ENCODE peak calls at places on chromosomes 13 and 19, in six cellular contexts. One of them, this sample, is unnamed.

GRCh38 chr13:43662976-43663375 is 123.8 kb downstream of the ENOX1 start:
- DNase-seq in K562: no peak
- DNase-seq in H1: no peak
- DNase-seq in HCT116: no peak
- DNase-seq in HepG2: no peak
- DNase-seq in GM12878: no peak
- DNase-seq in this sample: no peak

GRCh38 chr19:33512021-33512420 is 9.6 kb downstream of the PEPD start:
- DNase-seq in K562: no peak
- DNase-seq in H1: no peak
- DNase-seq in HCT116: no peak
- DNase-seq in HepG2: no peak
- DNase-seq in GM12878: no peak
- DNase-seq in this sample: no peak

GRCh38 chr19:36060430-36060829 is 5.7 kb downstream of the WDR62 start:
- DNase-seq in K562: peak
- DNase-seq in H1: no peak
- DNase-seq in HCT116: no peak
- DNase-seq in HepG2: no peak
- DNase-seq in GM12878: no peak
- DNase-seq in this sample: no peak

GRCh38 chr19:56133858-56134654 is 7.0 kb upstream of the ZNF444 start:
- DNase-seq in K562: no peak
- DNase-seq in H1: no peak
- DNase-seq in HCT116: no peak
- DNase-seq in HepG2: no peak
- DNase-seq in GM12878: no peak
- DNase-seq in this sample: no peak

GRCh38 chr19:45780448-45781281 is 1.6 kb downstream of the DMPK start:
- DNase-seq in K562: no peak
- DNase-seq in H1: no peak
- DNase-seq in HCT116: no peak
- DNase-seq in HepG2: peak
- DNase-seq in GM12878: no peak
- DNase-seq in this sample: no peak

GRCh38 chr19:43699506-43700367 is 16.1 kb upstream of the IRGC start:
- DNase-seq in K562: no peak
- DNase-seq in H1: peak
- DNase-seq in HCT116: no peak
- DNase-seq in HepG2: no peak
- DNase-seq in GM12878: no peak
- DNase-seq in this sample: peak

GRCh38 chr13:110836600-110836903 is 78.3 kb downstream of the ANKRD10 start:
- DNase-seq in K562: no peak
- DNase-seq in H1: no peak
- DNase-seq in HCT116: no peak
- DNase-seq in HepG2: no peak
- DNase-seq in GM12878: no peak
- DNase-seq in this sample: no peak

GRCh38 chr13:44578064-44578394 is 1.9 kb upstream of the TSC22D1 start:
- DNase-seq in K562: no peak
- DNase-seq in H1: no peak
- DNase-seq in HCT116: no peak
- DNase-seq in HepG2: no peak
- DNase-seq in GM12878: no peak
- DNase-seq in this sample: peak

GRCh38 chr13:19862511-19863313 is 737 bp downstream of the ZMYM5 start:
- DNase-seq in K562: peak
- DNase-seq in H1: no peak
- DNase-seq in HCT116: no peak
- DNase-seq in HepG2: no peak
- DNase-seq in GM12878: no peak
- DNase-seq in this sample: peak

GRCh38 chr19:57559008-57559403 is 657 bp downstream of the ZNF550 start:
- DNase-seq in K562: peak
- DNase-seq in H1: no peak
- DNase-seq in HCT116: no peak
- DNase-seq in HepG2: peak
- DNase-seq in GM12878: no peak
- DNase-seq in this sample: no peak

GRCh38 chr19:45772130-45772880 is 3.3 kb upstream of the SIX5 start:
- DNase-seq in K562: no peak
- DNase-seq in H1: no peak
- DNase-seq in HCT116: no peak
- DNase-seq in HepG2: no peak
- DNase-seq in GM12878: no peak
- DNase-seq in this sample: no peak

GRCh38 chr19:41863209-41863931 is 3.3 kb downstream of the RPS19 start:
- DNase-seq in K562: no peak
- DNase-seq in H1: no peak
- DNase-seq in HCT116: no peak
- DNase-seq in HepG2: no peak
- DNase-seq in GM12878: no peak
- DNase-seq in this sample: no peak

GRCh38 chr13:44198826-44199225 is 174.8 kb upstream of the SERP2 start:
- DNase-seq in K562: no peak
- DNase-seq in H1: no peak
- DNase-seq in HCT116: no peak
- DNase-seq in HepG2: no peak
- DNase-seq in GM12878: no peak
- DNase-seq in this sample: no peak

GRCh38 chr13:31807090-31807541 is 67.8 kb downstream of the RXFP2 start:
- DNase-seq in K562: no peak
- DNase-seq in H1: no peak
- DNase-seq in HCT116: no peak
- DNase-seq in HepG2: no peak
- DNase-seq in GM12878: no peak
- DNase-seq in this sample: no peak

GRCh38 chr19:7910321-7911161 is 4.1 kb upstream of the TGFBR3L start:
- DNase-seq in K562: no peak
- DNase-seq in H1: no peak
- DNase-seq in HCT116: no peak
- DNase-seq in HepG2: no peak
- DNase-seq in GM12878: no peak
- DNase-seq in this sample: no peak

GRCh38 chr13:72304121-72304745 is 423.2 kb downstream of the MZT1 start:
- DNase-seq in K562: no peak
- DNase-seq in H1: no peak
- DNase-seq in HCT116: no peak
- DNase-seq in HepG2: no peak
- DNase-seq in GM12878: no peak
- DNase-seq in this sample: no peak

GRCh38 chr13:39895254-39895653 is 239.8 kb downstream of the COG6 start:
- DNase-seq in K562: no peak
- DNase-seq in H1: no peak
- DNase-seq in HCT116: no peak
- DNase-seq in HepG2: no peak
- DNase-seq in GM12878: no peak
- DNase-seq in this sample: no peak

GRCh38 chr19:53782698-53783097 is 41.4 kb downstream of the NLRP12 start:
- DNase-seq in K562: no peak
- DNase-seq in H1: no peak
- DNase-seq in HCT116: no peak
- DNase-seq in HepG2: no peak
- DNase-seq in GM12878: no peak
- DNase-seq in this sample: peak

GRCh38 chr13:112974676-112975075 is 5.7 kb downstream of the MCF2L start:
- DNase-seq in K562: no peak
- DNase-seq in H1: no peak
- DNase-seq in HCT116: no peak
- DNase-seq in HepG2: no peak
- DNase-seq in GM12878: no peak
- DNase-seq in this sample: no peak

GRCh38 chr13:20114066-20114465 is 46.8 kb downstream of the GJA3 start:
- DNase-seq in K562: no peak
- DNase-seq in H1: no peak
- DNase-seq in HCT116: no peak
- DNase-seq in HepG2: peak
- DNase-seq in GM12878: no peak
- DNase-seq in this sample: no peak

GRCh38 chr19:13060964-13061927 is 41.4 kb downstream of the LYL1 start:
- DNase-seq in K562: peak
- DNase-seq in H1: no peak
- DNase-seq in HCT116: peak
- DNase-seq in HepG2: peak
- DNase-seq in GM12878: peak
- DNase-seq in this sample: peak

GRCh38 chr13:106529415-106530208 is 5.8 kb downstream of the EFNB2 start:
- DNase-seq in K562: no peak
- DNase-seq in H1: no peak
- DNase-seq in HCT116: no peak
- DNase-seq in HepG2: no peak
- DNase-seq in GM12878: no peak
- DNase-seq in this sample: no peak

GRCh38 chr19:18612051-18612771 is 459 bp upstream of the TMEM59L start:
- DNase-seq in K562: no peak
- DNase-seq in H1: no peak
- DNase-seq in HCT116: no peak
- DNase-seq in HepG2: no peak
- DNase-seq in GM12878: no peak
- DNase-seq in this sample: no peak

GRCh38 chr13:113646921-113647340 is 11.1 kb downstream of the ATP4B start:
- DNase-seq in K562: no peak
- DNase-seq in H1: no peak
- DNase-seq in HCT116: no peak
- DNase-seq in HepG2: no peak
- DNase-seq in GM12878: no peak
- DNase-seq in this sample: no peak

GRCh38 chr13:110616103-110617101 is 1.1 kb downstream of the NAXD start:
- DNase-seq in K562: peak
- DNase-seq in H1: no peak
- DNase-seq in HCT116: peak
- DNase-seq in HepG2: peak
- DNase-seq in GM12878: no peak
- DNase-seq in this sample: no peak

GRCh38 chr13:53411443-53411842 is 382.8 kb downstream of the OLFM4 start:
- DNase-seq in K562: no peak
- DNase-seq in H1: no peak
- DNase-seq in HCT116: no peak
- DNase-seq in HepG2: no peak
- DNase-seq in GM12878: no peak
- DNase-seq in this sample: no peak
- H3K9ac ChIP-seq in K562: no peak
- H3K9ac ChIP-seq in H1: no peak
- H3K9ac ChIP-seq in HCT116: no peak
- H3K9ac ChIP-seq in HepG2: no peak
- H3K9ac ChIP-seq in GM12878: no peak
- H3K9ac ChIP-seq in this sample: no peak

GRCh38 chr13:98225036-98225940 is 48.2 kb upstream of the RNF113B start:
- DNase-seq in K562: no peak
- DNase-seq in H1: no peak
- DNase-seq in HCT116: no peak
- DNase-seq in HepG2: no peak
- DNase-seq in GM12878: no peak
- DNase-seq in this sample: no peak

GRCh38 chr13:98224557-98224956 is 47.5 kb upstream of the RNF113B start:
- DNase-seq in K562: no peak
- DNase-seq in H1: no peak
- DNase-seq in HCT116: no peak
- DNase-seq in HepG2: no peak
- DNase-seq in GM12878: no peak
- DNase-seq in this sample: no peak

GRCh38 chr13:98222081-98222554 is 45.0 kb upstream of the RNF113B start:
- DNase-seq in K562: no peak
- DNase-seq in H1: no peak
- DNase-seq in HCT116: no peak
- DNase-seq in HepG2: no peak
- DNase-seq in GM12878: no peak
- DNase-seq in this sample: no peak

GRCh38 chr13:98222816-98223215 is 45.7 kb upstream of the RNF113B start:
- DNase-seq in K562: peak
- DNase-seq in H1: no peak
- DNase-seq in HCT116: no peak
- DNase-seq in HepG2: no peak
- DNase-seq in GM12878: no peak
- DNase-seq in this sample: no peak

DNA sequence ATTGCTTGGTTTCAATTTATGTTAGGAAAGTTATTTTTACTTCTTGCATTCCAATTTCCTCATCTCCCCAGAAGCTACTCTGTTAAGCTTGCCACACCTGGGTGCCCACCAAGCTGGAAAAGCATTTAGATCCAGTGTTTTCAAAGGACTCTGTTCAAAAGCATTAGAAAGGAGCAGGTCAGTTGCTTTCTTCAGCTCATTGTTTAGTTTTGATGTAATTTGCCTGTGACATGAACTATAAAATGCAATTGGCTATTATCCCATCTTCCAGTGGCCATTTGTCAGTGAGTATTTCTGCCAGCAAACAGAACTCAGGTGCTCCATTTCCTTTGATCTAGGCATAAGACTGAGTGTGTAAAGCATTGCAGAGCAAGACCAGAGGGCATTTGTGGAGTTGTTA is 46.7 kb upstream of the RNF113B start:
- DNase-seq in K562: no peak
- DNase-seq in H1: no peak
- DNase-seq in HCT116: no peak
- DNase-seq in HepG2: no peak
- DNase-seq in GM12878: no peak
- DNase-seq in this sample: no peak
- TF ChIP-seq ZNF274 in K562: no peak
- TF ChIP-seq ZNF274 in H1: no peak
- TF ChIP-seq ZNF274 in HCT116: no peak
- TF ChIP-seq ZNF274 in HepG2: no peak
- TF ChIP-seq ZNF274 in GM12878: no peak
- TF ChIP-seq ZNF274 in this sample: no peak

GRCh38 chr13:24746618-24747247 is 17.2 kb upstream of the RNF17 start:
- DNase-seq in K562: no peak
- DNase-seq in H1: no peak
- DNase-seq in HCT116: no peak
- DNase-seq in HepG2: no peak
- DNase-seq in GM12878: no peak
- DNase-seq in this sample: no peak
- H3K9ac ChIP-seq in K562: no peak
- H3K9ac ChIP-seq in H1: no peak
- H3K9ac ChIP-seq in HCT116: no peak
- H3K9ac ChIP-seq in HepG2: no peak
- H3K9ac ChIP-seq in GM12878: no peak
- H3K9ac ChIP-seq in this sample: no peak

GRCh38 chr19:38060346-38060745 is 153.3 kb downstream of the SIPA1L3 start:
- DNase-seq in K562: no peak
- DNase-seq in H1: no peak
- DNase-seq in HCT116: no peak
- DNase-seq in HepG2: no peak
- DNase-seq in GM12878: no peak
- DNase-seq in this sample: no peak

GRCh38 chr19:38064661-38065425 is 157.8 kb downstream of the SIPA1L3 start:
- DNase-seq in K562: no peak
- DNase-seq in H1: no peak
- DNase-seq in HCT116: no peak
- DNase-seq in HepG2: no peak
- DNase-seq in GM12878: no peak
- DNase-seq in this sample: no peak

GRCh38 chr19:38061294-38061693 is 154.3 kb downstream of the SIPA1L3 start:
- DNase-seq in K562: no peak
- DNase-seq in H1: no peak
- DNase-seq in HCT116: no peak
- DNase-seq in HepG2: no peak
- DNase-seq in GM12878: no peak
- DNase-seq in this sample: no peak

GRCh38 chr19:38063921-38064320 is 156.9 kb downstream of the SIPA1L3 start:
- DNase-seq in K562: no peak
- DNase-seq in H1: no peak
- DNase-seq in HCT116: no peak
- DNase-seq in HepG2: no peak
- DNase-seq in GM12878: no peak
- DNase-seq in this sample: no peak

GRCh38 chr19:38062959-38063786 is 156.2 kb downstream of the SIPA1L3 start:
- DNase-seq in K562: peak
- DNase-seq in H1: no peak
- DNase-seq in HCT116: no peak
- DNase-seq in HepG2: no peak
- DNase-seq in GM12878: no peak
- DNase-seq in this sample: no peak
- TF ChIP-seq ZNF274 in K562: no peak
- TF ChIP-seq ZNF274 in H1: no peak
- TF ChIP-seq ZNF274 in HCT116: no peak
- TF ChIP-seq ZNF274 in HepG2: no peak
- TF ChIP-seq ZNF274 in GM12878: no peak
- TF ChIP-seq ZNF274 in this sample: no peak